ENCODE peak calls at places on chromosomes 3 and 15, in five cellular contexts. Q is H9, A is endodermal cell, M is cardiac fibroblast, T is AG09319. B is an unnamed sample.

GRCh38 chr3:81758275-81758674 is 3.2 kb downstream of the GBE1 start:
- DNase-seq in Q (no peak), M (peak; percentile 78), A (no peak), T (peak; percentile 71), B (no peak)

GRCh38 chr3:177906573-177907229 is 629.5 kb upstream of the KCNMB2 start:
- DNase-seq in M (peak; percentile 57), Q (no peak), A (no peak), T (no peak), B (no peak)

GRCh38 chr3:76470285-76470684 is 569.6 kb upstream of the ROBO2 start:
- DNase-seq in Q (no peak), T (no peak), M (peak; percentile 84), A (no peak), B (no peak)

GRCh38 chr3:141129049-141130038 is 78.2 kb downstream of the SPSB4 start:
- DNase-seq in Q (no peak), A (no peak), M (no peak), T (no peak), B (no peak)

GRCh38 chr15:33358303-33358702 is 47.5 kb downstream of the RYR3 start:
- DNase-seq in Q (no peak), T (no peak), A (no peak), M (no peak), B (no peak)

GRCh38 chr15:94164202-94164807 is 67.1 kb upstream of the MCTP2 start:
- DNase-seq in A (peak; percentile 91), Q (peak; percentile 67), M (peak; percentile 40), T (no peak), B (peak; percentile 59)

GRCh38 chr3:71652786-71653419 is 69.4 kb upstream of the FOXP1 start:
- DNase-seq in A (peak; percentile 65), T (no peak), Q (no peak), M (peak; percentile 76), B (no peak)

GRCh38 chr3:27576171-27576570 is 92.0 kb upstream of the SLC4A7 start:
- DNase-seq in T (no peak), A (no peak), M (no peak), Q (no peak), B (no peak)

GRCh38 chr3:196270499-196270898 is 17.0 kb downstream of the PCYT1A start:
- DNase-seq in T (no peak), A (no peak), M (no peak), Q (no peak), B (no peak)

GRCh38 chr15:99485992-99486370 is 79.8 kb upstream of the MEF2A start:
- DNase-seq in T (no peak), M (no peak), A (no peak), Q (no peak), B (no peak)

GRCh38 chr15:96369825-96370621 is 39.5 kb downstream of the NR2F2 start:
- DNase-seq in M (no peak), A (peak; percentile 74), Q (peak; percentile 63), T (no peak), B (no peak)

GRCh38 chr15:63339006-63339766 is 42.5 kb downstream of the CA12 start:
- DNase-seq in A (no peak), M (no peak), T (no peak), Q (no peak), B (no peak)

GRCh38 chr3:25589783-25590258 is 74.9 kb downstream of the TOP2B start:
- DNase-seq in Q (no peak), M (peak; percentile 49), T (no peak), A (peak; percentile 26), B (no peak)

GRCh38 chr3:180913582-180914404 is 1.3 kb downstream of the FXR1 start:
- DNase-seq in Q (no peak), M (no peak), A (no peak), T (no peak), B (no peak)

GRCh38 chr3:160753953-160754352 is 2.1 kb upstream of the PPM1L start:
- DNase-seq in Q (no peak), T (no peak), M (no peak), A (no peak), B (no peak)

GRCh38 chr3:127442551-127442950 is 148.0 kb downstream of the TPRA1 start:
- DNase-seq in M (no peak), A (peak; percentile 33), T (no peak), Q (peak; percentile 10), B (no peak)

GRCh38 chr3:31772155-31772761 is 208.8 kb downstream of the OSBPL10 start:
- DNase-seq in M (no peak), Q (no peak), A (no peak), T (no peak), B (no peak)

GRCh38 chr3:31767920-31768319 is 213.1 kb downstream of the OSBPL10 start:
- DNase-seq in T (no peak), A (no peak), Q (no peak), M (no peak), B (no peak)

GRCh38 chr3:31772781-31773180 is 208.3 kb downstream of the OSBPL10 start:
- DNase-seq in T (no peak), M (no peak), Q (no peak), A (no peak), B (no peak)

GRCh38 chr3:31766654-31767053 is 214.4 kb downstream of the OSBPL10 start:
- DNase-seq in T (no peak), Q (no peak), M (no peak), A (no peak), B (no peak)

GRCh38 chr3:31770822-31771326 is 210.2 kb downstream of the OSBPL10 start:
- DNase-seq in M (peak; percentile 55), Q (no peak), A (no peak), T (no peak), B (no peak)
- TF ChIP-seq CTCF in M (no peak), Q (no peak), A (no peak), T (no peak), B (no peak)

GRCh38 chr3:8954938-8955763 is 8.1 kb downstream of the RAD18 start:
- DNase-seq in M (no peak), Q (no peak), T (no peak), A (no peak), B (no peak)
- TF ChIP-seq CTCF in M (no peak), Q (no peak), T (no peak), A (peak; percentile 41), B (no peak)

GRCh38 chr15:79412429-79412828 is 19.7 kb upstream of the MINAR1 start:
- DNase-seq in A (no peak), T (no peak), Q (no peak), M (no peak), B (no peak)
- TF ChIP-seq CTCF in A (no peak), T (no peak), Q (no peak), M (no peak), B (no peak)

GRCh38 chr15:78506971-78507830 is at the start of gene HYKK:
- DNase-seq in Q (peak; percentile 99), M (peak; percentile 98), T (peak; percentile 88), A (peak; percentile 99), B (peak; percentile 91)
- TF ChIP-seq CTCF in Q (peak; percentile 32), M (peak; percentile 13), T (no peak), A (peak; percentile 48), B (peak; percentile 29)

GRCh38 chr3:151426337-151426648 is 34.6 kb downstream of the IGSF10 start:
- DNase-seq in T (no peak), A (peak; percentile 60), Q (no peak), M (no peak), B (no peak)
- TF ChIP-seq CTCF in T (no peak), A (peak; percentile 62), Q (peak; percentile 1), M (no peak), B (peak; percentile 8)

GRCh38 chr3:171326717-171327440 is 133.3 kb downstream of the TNIK start:
- DNase-seq in T (no peak), Q (no peak), M (no peak), A (no peak), B (no peak)

GRCh38 chr3:171327441-171328174 is 132.6 kb downstream of the TNIK start:
- DNase-seq in Q (no peak), T (no peak), M (no peak), A (no peak), B (no peak)

GRCh38 chr3:171329759-171330158 is 130.4 kb downstream of the TNIK start:
- DNase-seq in A (no peak), T (no peak), M (no peak), Q (no peak), B (no peak)

GRCh38 chr3:171330936-171331335 is 129.3 kb downstream of the TNIK start:
- DNase-seq in T (no peak), A (no peak), M (no peak), Q (no peak), B (no peak)

GRCh38 chr3:171328419-171329082 is 131.7 kb downstream of the TNIK start:
- DNase-seq in M (peak; percentile 41), Q (peak; percentile 45), A (peak; percentile 69), T (no peak), B (no peak)
- TF ChIP-seq CTCF in M (no peak), Q (peak; percentile 36), A (peak; percentile 62), T (peak; percentile 1), B (no peak)

GRCh38 chr15:69325456-69325971 is 26.8 kb downstream of the PAQR5 start:
- DNase-seq in Q (no peak), M (no peak), A (no peak), T (no peak), B (no peak)

GRCh38 chr15:69324031-69324430 is 25.3 kb downstream of the PAQR5 start:
- DNase-seq in T (no peak), Q (no peak), A (no peak), M (no peak), B (no peak)

GRCh38 chr15:69324565-69324964 is 25.9 kb downstream of the PAQR5 start:
- DNase-seq in T (no peak), A (no peak), M (no peak), Q (no peak), B (no peak)

DNA sequence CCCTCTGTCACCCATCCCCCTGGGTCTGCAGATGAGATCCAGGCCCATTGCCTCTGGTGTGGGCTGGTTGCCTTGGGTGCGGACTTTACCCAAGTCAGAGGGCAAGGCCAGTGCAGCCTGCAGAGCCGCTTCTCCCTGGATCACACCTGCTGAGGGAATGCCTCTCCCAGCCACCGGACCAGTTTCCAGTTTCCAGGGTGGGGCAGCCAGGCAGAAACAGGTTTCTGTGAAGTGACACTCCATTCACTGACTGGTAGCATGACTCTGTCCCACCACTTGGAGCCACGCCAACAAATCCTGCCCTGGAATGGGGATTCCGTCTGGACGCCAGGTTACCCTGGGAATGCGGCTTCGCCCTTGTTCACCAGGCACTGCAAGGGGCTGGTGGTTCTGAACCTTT is 30.0 kb downstream of the PAQR5 start:
- DNase-seq in A (no peak), T (no peak), Q (no peak), M (no peak), B (no peak)
- TF ChIP-seq CTCF in A (no peak), T (no peak), Q (no peak), M (no peak), B (no peak)

DNA sequence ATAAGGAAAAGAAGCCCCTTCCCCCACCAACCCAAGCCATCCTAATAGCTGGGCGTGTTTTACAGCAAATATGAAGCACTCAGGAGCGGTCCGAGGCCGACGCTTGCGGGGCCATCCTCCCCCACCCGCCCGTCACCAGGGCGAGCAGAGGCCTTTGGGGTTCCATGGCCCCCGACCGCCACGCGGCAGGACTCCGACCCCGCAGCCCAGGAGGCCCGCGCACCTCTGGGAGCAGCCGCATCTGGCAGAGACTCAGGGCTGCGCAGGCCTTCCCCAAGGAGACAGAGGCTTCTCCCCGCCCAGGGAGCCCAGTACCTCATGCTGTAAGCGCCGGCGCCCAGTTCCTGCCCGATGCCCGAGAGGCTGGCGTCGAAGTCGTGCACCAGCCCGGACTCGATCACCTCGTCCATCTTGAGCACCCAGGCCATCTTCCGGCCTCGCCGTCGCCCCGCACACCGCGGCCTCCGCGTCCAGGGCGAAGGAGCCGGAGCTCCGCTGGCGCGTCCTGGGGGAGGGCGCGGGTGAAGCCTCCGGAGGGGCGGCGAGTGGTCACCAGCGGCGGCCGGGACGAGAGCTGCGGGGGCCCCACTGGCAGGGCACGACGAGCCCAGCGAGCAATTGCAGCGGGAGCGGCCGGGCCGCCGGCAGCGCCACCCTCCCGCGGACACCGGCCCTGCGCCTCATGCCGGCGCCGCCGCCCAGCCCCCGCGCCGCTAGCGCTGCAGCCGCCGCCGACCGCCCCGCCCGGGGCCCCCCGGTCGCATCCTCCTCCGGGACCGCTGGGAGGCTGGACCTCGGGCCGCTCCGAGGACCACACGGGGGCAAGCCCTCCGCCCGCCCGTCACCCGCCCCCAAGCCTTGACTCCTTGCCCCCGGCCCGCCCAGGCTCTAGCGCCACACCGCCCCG is 531 bp downstream of the UBP1 start:
- DNase-seq in Q (peak; percentile 40), M (peak; percentile 38), A (peak; percentile 79), T (no peak), B (peak; percentile 51)
- TF ChIP-seq CTCF in Q (peak; percentile 39), M (no peak), A (peak; percentile 48), T (no peak), B (peak; percentile 46)

B was measured in progenitor cell of endocrine pancreas.